ENCODE peak calls at places on chromosomes 2 and 18, in four cellular contexts. One of them, this sample, is unnamed.

GRCh38 chr2:143936758-143937562 is 583.0 kb downstream of the ZEB2 start:
- DNase-seq in activated CD4-positive, alpha-beta T cell treated with anti-CD3 and anti-CD28 coated beads, Interleukin-2, amount 10 ng/mL, durations not matched to agents 7 days and 5 days: no peak
- DNase-seq in iris pigment epithelial cell: peak
- DNase-seq in EL: peak
- DNase-seq in this sample: no peak

GRCh38 chr2:37614061-37614802 is 57.2 kb downstream of the CDC42EP3 start:
- DNase-seq in activated CD4-positive, alpha-beta T cell treated with anti-CD3 and anti-CD28 coated beads, Interleukin-2, amount 10 ng/mL, durations not matched to agents 7 days and 5 days: no peak
- DNase-seq in iris pigment epithelial cell: peak
- DNase-seq in EL: peak
- DNase-seq in this sample: peak

GRCh38 chr2:2024751-2025481 is 280.6 kb upstream of the PXDN start:
- DNase-seq in activated CD4-positive, alpha-beta T cell treated with anti-CD3 and anti-CD28 coated beads, Interleukin-2, amount 10 ng/mL, durations not matched to agents 7 days and 5 days: no peak
- DNase-seq in iris pigment epithelial cell: no peak
- DNase-seq in EL: no peak
- DNase-seq in this sample: no peak

GRCh38 chr18:75067996-75068645 is 140.8 kb downstream of the PTGR3 start:
- DNase-seq in activated CD4-positive, alpha-beta T cell treated with anti-CD3 and anti-CD28 coated beads, Interleukin-2, amount 10 ng/mL, durations not matched to agents 7 days and 5 days: no peak
- DNase-seq in iris pigment epithelial cell: no peak
- DNase-seq in EL: no peak
- DNase-seq in this sample: no peak

GRCh38 chr2:186460465-186460864 is 25.6 kb upstream of the ZC3H15 start:
- DNase-seq in activated CD4-positive, alpha-beta T cell treated with anti-CD3 and anti-CD28 coated beads, Interleukin-2, amount 10 ng/mL, durations not matched to agents 7 days and 5 days: no peak
- DNase-seq in iris pigment epithelial cell: peak
- DNase-seq in EL: peak
- DNase-seq in this sample: peak

GRCh38 chr18:3117493-3118192 is 102.1 kb downstream of the MYOM1 start:
- DNase-seq in activated CD4-positive, alpha-beta T cell treated with anti-CD3 and anti-CD28 coated beads, Interleukin-2, amount 10 ng/mL, durations not matched to agents 7 days and 5 days: no peak
- DNase-seq in iris pigment epithelial cell: peak
- DNase-seq in EL: no peak
- DNase-seq in this sample: no peak

GRCh38 chr2:218958276-218958675 is 1.2 kb upstream of the CDK5R2 start:
- DNase-seq in activated CD4-positive, alpha-beta T cell treated with anti-CD3 and anti-CD28 coated beads, Interleukin-2, amount 10 ng/mL, durations not matched to agents 7 days and 5 days: no peak
- DNase-seq in iris pigment epithelial cell: no peak
- DNase-seq in EL: no peak
- DNase-seq in this sample: no peak

GRCh38 chr18:47417807-47418206 is 166.3 kb upstream of the SKOR2 start:
- DNase-seq in activated CD4-positive, alpha-beta T cell treated with anti-CD3 and anti-CD28 coated beads, Interleukin-2, amount 10 ng/mL, durations not matched to agents 7 days and 5 days: no peak
- DNase-seq in iris pigment epithelial cell: no peak
- DNase-seq in EL: no peak
- DNase-seq in this sample: no peak

GRCh38 chr2:101630224-101630949 is 67.1 kb upstream of the MAP4K4 start:
- DNase-seq in activated CD4-positive, alpha-beta T cell treated with anti-CD3 and anti-CD28 coated beads, Interleukin-2, amount 10 ng/mL, durations not matched to agents 7 days and 5 days: no peak
- DNase-seq in iris pigment epithelial cell: no peak
- DNase-seq in EL: no peak
- DNase-seq in this sample: no peak

GRCh38 chr2:23705771-23706612 is 220.9 kb downstream of the ATAD2B start:
- DNase-seq in activated CD4-positive, alpha-beta T cell treated with anti-CD3 and anti-CD28 coated beads, Interleukin-2, amount 10 ng/mL, durations not matched to agents 7 days and 5 days: no peak
- DNase-seq in iris pigment epithelial cell: no peak
- DNase-seq in EL: no peak
- DNase-seq in this sample: no peak

GRCh38 chr2:10905872-10906143 is 5.9 kb upstream of the KCNF1 start:
- DNase-seq in activated CD4-positive, alpha-beta T cell treated with anti-CD3 and anti-CD28 coated beads, Interleukin-2, amount 10 ng/mL, durations not matched to agents 7 days and 5 days: no peak
- DNase-seq in iris pigment epithelial cell: no peak
- DNase-seq in EL: no peak
- DNase-seq in this sample: no peak

GRCh38 chr2:151063271-151063670 is 198.4 kb downstream of the RBM43 start:
- DNase-seq in activated CD4-positive, alpha-beta T cell treated with anti-CD3 and anti-CD28 coated beads, Interleukin-2, amount 10 ng/mL, durations not matched to agents 7 days and 5 days: no peak
- DNase-seq in iris pigment epithelial cell: peak
- DNase-seq in EL: peak
- DNase-seq in this sample: no peak

GRCh38 chr2:127027715-127028114 is 79.2 kb downstream of the BIN1 start:
- DNase-seq in activated CD4-positive, alpha-beta T cell treated with anti-CD3 and anti-CD28 coated beads, Interleukin-2, amount 10 ng/mL, durations not matched to agents 7 days and 5 days: no peak
- DNase-seq in iris pigment epithelial cell: no peak
- DNase-seq in EL: no peak
- DNase-seq in this sample: no peak

GRCh38 chr2:221060335-221060734 is 511.8 kb downstream of the EPHA4 start:
- DNase-seq in activated CD4-positive, alpha-beta T cell treated with anti-CD3 and anti-CD28 coated beads, Interleukin-2, amount 10 ng/mL, durations not matched to agents 7 days and 5 days: no peak
- DNase-seq in iris pigment epithelial cell: peak
- DNase-seq in EL: peak
- DNase-seq in this sample: no peak

GRCh38 chr2:207528980-207529329 is 807 bp upstream of the CREB1 start:
- DNase-seq in activated CD4-positive, alpha-beta T cell treated with anti-CD3 and anti-CD28 coated beads, Interleukin-2, amount 10 ng/mL, durations not matched to agents 7 days and 5 days: peak
- DNase-seq in iris pigment epithelial cell: peak
- DNase-seq in EL: peak
- DNase-seq in this sample: peak

GRCh38 chr2:240127351-240127750 is 8.8 kb downstream of the COPS9 start:
- DNase-seq in activated CD4-positive, alpha-beta T cell treated with anti-CD3 and anti-CD28 coated beads, Interleukin-2, amount 10 ng/mL, durations not matched to agents 7 days and 5 days: no peak
- DNase-seq in iris pigment epithelial cell: no peak
- DNase-seq in EL: no peak
- DNase-seq in this sample: no peak

GRCh38 chr2:79876430-79876829 is 363.6 kb downstream of the CTNNA2 start:
- DNase-seq in activated CD4-positive, alpha-beta T cell treated with anti-CD3 and anti-CD28 coated beads, Interleukin-2, amount 10 ng/mL, durations not matched to agents 7 days and 5 days: no peak
- DNase-seq in iris pigment epithelial cell: peak
- DNase-seq in EL: peak
- DNase-seq in this sample: peak

GRCh38 chr2:178225011-178225817 is 30.9 kb downstream of the OSBPL6 start:
- DNase-seq in activated CD4-positive, alpha-beta T cell treated with anti-CD3 and anti-CD28 coated beads, Interleukin-2, amount 10 ng/mL, durations not matched to agents 7 days and 5 days: no peak
- DNase-seq in iris pigment epithelial cell: peak
- DNase-seq in EL: peak
- DNase-seq in this sample: no peak

GRCh38 chr2:70720124-70720523 is 47.9 kb downstream of the ADD2 start:
- DNase-seq in activated CD4-positive, alpha-beta T cell treated with anti-CD3 and anti-CD28 coated beads, Interleukin-2, amount 10 ng/mL, durations not matched to agents 7 days and 5 days: no peak
- DNase-seq in iris pigment epithelial cell: no peak
- DNase-seq in EL: no peak
- DNase-seq in this sample: no peak

GRCh38 chr18:40222736-40223135 is 1732.3 kb upstream of the PIK3C3 start:
- DNase-seq in activated CD4-positive, alpha-beta T cell treated with anti-CD3 and anti-CD28 coated beads, Interleukin-2, amount 10 ng/mL, durations not matched to agents 7 days and 5 days: no peak
- DNase-seq in iris pigment epithelial cell: peak
- DNase-seq in EL: no peak
- DNase-seq in this sample: no peak

GRCh38 chr2:73089270-73090030 is 17.9 kb upstream of the SFXN5 start:
- DNase-seq in activated CD4-positive, alpha-beta T cell treated with anti-CD3 and anti-CD28 coated beads, Interleukin-2, amount 10 ng/mL, durations not matched to agents 7 days and 5 days: no peak
- DNase-seq in iris pigment epithelial cell: peak
- DNase-seq in EL: peak
- DNase-seq in this sample: peak

GRCh38 chr2:112684415-112684775 is 36.4 kb upstream of the NT5DC4 start:
- DNase-seq in activated CD4-positive, alpha-beta T cell treated with anti-CD3 and anti-CD28 coated beads, Interleukin-2, amount 10 ng/mL, durations not matched to agents 7 days and 5 days: no peak
- DNase-seq in iris pigment epithelial cell: no peak
- DNase-seq in EL: no peak
- DNase-seq in this sample: no peak

GRCh38 chr2:63614448-63614968 is 25.7 kb downstream of the MDH1 start:
- DNase-seq in activated CD4-positive, alpha-beta T cell treated with anti-CD3 and anti-CD28 coated beads, Interleukin-2, amount 10 ng/mL, durations not matched to agents 7 days and 5 days: no peak
- DNase-seq in iris pigment epithelial cell: peak
- DNase-seq in EL: peak
- DNase-seq in this sample: no peak

GRCh38 chr18:48800877-48801727 is 149.7 kb downstream of the SMAD7 start:
- DNase-seq in activated CD4-positive, alpha-beta T cell treated with anti-CD3 and anti-CD28 coated beads, Interleukin-2, amount 10 ng/mL, durations not matched to agents 7 days and 5 days: no peak
- DNase-seq in iris pigment epithelial cell: peak
- DNase-seq in EL: peak
- DNase-seq in this sample: no peak

GRCh38 chr2:46332686-46333281 is 35.6 kb downstream of the EPAS1 start:
- DNase-seq in activated CD4-positive, alpha-beta T cell treated with anti-CD3 and anti-CD28 coated beads, Interleukin-2, amount 10 ng/mL, durations not matched to agents 7 days and 5 days: no peak
- DNase-seq in iris pigment epithelial cell: peak
- DNase-seq in EL: peak
- DNase-seq in this sample: peak

GRCh38 chr18:48897531-48897930 is 53.2 kb downstream of the SMAD7 start:
- DNase-seq in activated CD4-positive, alpha-beta T cell treated with anti-CD3 and anti-CD28 coated beads, Interleukin-2, amount 10 ng/mL, durations not matched to agents 7 days and 5 days: no peak
- DNase-seq in iris pigment epithelial cell: no peak
- DNase-seq in EL: no peak
- DNase-seq in this sample: no peak

This sample was measured in RKO.